ENCODE peak calls at places on chromosomes 11 and 22, in ten cellular contexts. S is AG10803, X is mucosa of descending colon, Q is HFF-Myc, R is IMR-90, W is AG09309, I is A549, F is AG04449, G is choroid plexus epithelial cell, E is MM.1S. T is an unnamed sample.

GRCh38 chr11:130449246-130449990 is 973 bp downstream of the ADAMTS15 start:
- DNase-seq in S (no peak), G (no peak), R (no peak), Q (no peak), X (peak), W (no peak), F (no peak), I (no peak), E (no peak), T (no peak)

GRCh38 chr22:45869448-45869847 is 107.5 kb downstream of the WNT7B start:
- DNase-seq in R (no peak), E (no peak), G (no peak), I (no peak), F (no peak), S (no peak), X (no peak), W (no peak), Q (no peak), T (no peak)

GRCh38 chr11:21988477-21988876 is 204.4 kb upstream of the ANO5 start:
- DNase-seq in S (no peak), W (no peak), Q (no peak), I (peak), X (no peak), F (no peak), R (no peak), E (peak), G (peak), T (no peak)

GRCh38 chr11:25351091-25351803 is 854.4 kb downstream of the LUZP2 start:
- DNase-seq in E (no peak), W (no peak), F (no peak), S (no peak), X (no peak), R (no peak), I (no peak), G (no peak), Q (no peak), T (no peak)

GRCh38 chr11:14075118-14075601 is 112.6 kb downstream of the SPON1 start:
- DNase-seq in R (no peak), X (no peak), S (peak), G (no peak), W (peak), I (no peak), Q (no peak), E (no peak), F (no peak), T (no peak)

GRCh38 chr22:49021097-49021925 is 806.4 kb downstream of the BRD1 start:
- DNase-seq in F (no peak), S (no peak), R (no peak), E (no peak), I (no peak), Q (no peak), W (no peak), X (no peak), G (no peak), T (no peak)

GRCh38 chr11:119607726-119608125 is 121.3 kb downstream of the NECTIN1 start:
- DNase-seq in I (no peak), S (no peak), X (no peak), R (no peak), E (no peak), F (no peak), Q (no peak), G (no peak), W (no peak), T (no peak)

GRCh38 chr11:11243790-11244469 is 109.1 kb downstream of the CSNK2A3 start:
- DNase-seq in E (no peak), Q (no peak), G (peak), R (no peak), W (no peak), X (no peak), S (peak), F (no peak), I (no peak), T (peak)

GRCh38 chr22:26725012-26725676 is 67.8 kb downstream of the MIAT start:
- DNase-seq in R (no peak), W (no peak), Q (no peak), E (no peak), F (no peak), I (no peak), G (no peak), S (peak), X (no peak), T (no peak)

GRCh38 chr11:108616549-108616948 is 23.0 kb upstream of the EXPH5 start:
- DNase-seq in F (no peak), I (peak), R (peak), Q (peak), W (peak), G (peak), E (no peak), S (peak), X (no peak), T (no peak)

GRCh38 chr11:63490551-63491239 is at the start of gene PLAAT5:
- DNase-seq in G (peak), E (no peak), W (no peak), S (no peak), R (no peak), I (no peak), X (no peak), Q (no peak), F (no peak), T (peak)

GRCh38 chr22:42500164-42500835 is 19.3 kb downstream of the RRP7A start:
- DNase-seq in S (peak), X (peak), R (peak), E (no peak), W (no peak), Q (no peak), I (peak), G (peak), F (no peak), T (peak)

GRCh38 chr11:103274025-103274424 is 164.8 kb downstream of the DYNC2H1 start:
- DNase-seq in E (no peak), W (no peak), I (no peak), S (no peak), F (no peak), Q (no peak), R (no peak), X (no peak), G (no peak), T (no peak)

GRCh38 chr22:37150701-37151100 is 985 bp upstream of the IL2RB start:
- DNase-seq in E (no peak), F (no peak), G (no peak), X (no peak), S (no peak), R (no peak), W (no peak), I (no peak), Q (no peak), T (no peak)

GRCh38 chr11:109619498-109619897 is 197.5 kb downstream of the C11orf87 start:
- DNase-seq in Q (no peak), S (no peak), I (no peak), W (no peak), F (no peak), X (no peak), G (no peak), E (no peak), R (no peak), T (no peak)

GRCh38 chr11:127412234-127412633 is 411.7 kb upstream of the KIRREL3 start:
- DNase-seq in X (no peak), I (no peak), G (no peak), W (no peak), Q (no peak), R (no peak), F (no peak), E (no peak), S (no peak), T (no peak)

GRCh38 chr11:2699185-2699530 is 636 bp downstream of the KCNQ1OT1 start:
- DNase-seq in S (no peak), G (peak), R (peak), I (peak), E (no peak), F (no peak), X (peak), W (no peak), Q (no peak), T (peak)

GRCh38 chr11:73671701-73672100 is 25.3 kb downstream of the PLEKHB1 start:
- DNase-seq in X (no peak), W (no peak), G (no peak), S (no peak), R (no peak), Q (no peak), I (no peak), F (no peak), E (no peak), T (no peak)
- TF ChIP-seq CTCF in X (no peak), W (no peak), G (no peak), S (no peak), R (no peak), Q (no peak), I (no peak), F (no peak), E (no peak), T (no peak)

GRCh38 chr11:75352417-75353206 is 1.2 kb upstream of the ARRB1 start:
- DNase-seq in E (no peak), X (peak), I (no peak), S (no peak), G (no peak), R (no peak), W (no peak), Q (no peak), F (no peak), T (peak)
- H3K4me3 ChIP-seq in E (peak), X (peak), I (peak), S (peak), G (peak), R (peak), W (peak), Q (peak), F (peak), T (peak)

DNA sequence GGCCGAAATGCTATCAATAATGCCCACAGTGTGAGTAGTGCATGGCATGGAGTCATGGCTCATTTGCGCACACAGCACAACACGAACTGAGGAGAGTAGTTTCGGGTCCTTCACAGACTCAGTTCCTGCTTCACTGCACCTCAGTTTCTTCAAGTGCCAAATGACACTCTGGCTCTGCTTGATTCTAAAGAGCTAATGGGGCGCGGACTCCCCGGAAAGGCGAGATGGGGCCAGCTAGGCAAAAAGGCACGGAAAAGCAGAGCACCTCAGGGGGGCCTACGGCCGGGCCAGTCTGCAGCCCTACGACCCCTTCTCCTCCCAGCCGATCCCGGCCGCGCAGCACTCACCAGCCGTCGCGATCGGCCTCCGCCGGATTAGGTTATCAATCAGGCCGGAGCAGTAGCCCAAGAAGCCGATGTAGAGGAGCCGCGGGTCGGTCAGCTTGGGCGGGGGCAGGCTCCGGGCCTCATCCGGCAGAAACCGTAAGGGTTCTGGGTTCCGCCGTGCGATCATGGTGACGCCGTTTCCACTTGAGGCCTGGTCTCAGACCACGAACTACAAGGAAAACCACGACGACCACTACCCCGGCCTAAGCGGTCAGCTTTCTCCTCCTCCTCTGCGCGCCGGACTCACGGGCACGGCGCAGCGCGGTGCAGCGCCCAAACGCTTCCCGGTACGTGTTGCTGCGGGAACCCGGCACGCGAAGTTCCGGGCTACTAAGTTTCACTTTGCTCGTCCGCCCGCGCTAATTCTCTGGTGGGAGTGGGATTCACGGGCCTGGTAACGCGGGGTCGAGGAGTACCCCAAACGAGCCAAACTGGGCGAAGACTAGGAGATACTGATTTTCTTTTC is at the start of gene NDUFC2:
- DNase-seq in F (no peak), Q (peak), S (peak), W (peak), G (peak), E (peak), R (peak), X (peak), I (peak), T (peak)
- TF ChIP-seq CTCF in F (no peak), Q (no peak), S (no peak), W (peak), G (no peak), E (no peak), R (no peak), X (no peak), I (no peak), T (no peak)

GRCh38 chr22:20130319-20130718 is 1.3 kb upstream of the ZDHHC8 start:
- DNase-seq in Q (no peak), S (no peak), R (no peak), E (peak), X (no peak), I (no peak), W (no peak), F (no peak), G (no peak), T (no peak)
- H3K4me3 ChIP-seq in Q (no peak), S (no peak), R (no peak), E (no peak), X (no peak), I (no peak), W (no peak), F (no peak), G (no peak), T (no peak)

GRCh38 chr11:92397356-92397755 is 172.7 kb downstream of the FAT3 start:
- DNase-seq in W (no peak), R (no peak), I (no peak), F (no peak), E (no peak), Q (no peak), S (no peak), G (no peak), X (no peak), T (no peak)
- TF ChIP-seq CTCF in W (no peak), R (no peak), I (no peak), F (peak), E (no peak), Q (no peak), S (no peak), G (peak), X (no peak), T (no peak)

GRCh38 chr11:61815790-61816735 is 740 bp downstream of the FADS1 start:
- DNase-seq in E (peak), F (no peak), Q (no peak), S (peak), G (peak), I (peak), R (peak), W (no peak), X (peak), T (peak)

GRCh38 chr11:61814958-61815789 is 1.6 kb downstream of the FADS1 start:
- DNase-seq in W (peak), S (peak), E (peak), G (peak), X (peak), Q (peak), F (peak), R (peak), I (peak), T (peak)

GRCh38 chr11:61816736-61817455 is at the start of gene FADS1:
- DNase-seq in X (peak), W (peak), S (peak), Q (no peak), G (peak), F (peak), R (peak), E (peak), I (peak), T (peak)

GRCh38 chr11:61820174-61820573 is 3.4 kb upstream of the FADS1 start:
- DNase-seq in W (no peak), I (peak), X (no peak), G (peak), E (no peak), F (no peak), R (peak), Q (no peak), S (peak), T (no peak)

DNA sequence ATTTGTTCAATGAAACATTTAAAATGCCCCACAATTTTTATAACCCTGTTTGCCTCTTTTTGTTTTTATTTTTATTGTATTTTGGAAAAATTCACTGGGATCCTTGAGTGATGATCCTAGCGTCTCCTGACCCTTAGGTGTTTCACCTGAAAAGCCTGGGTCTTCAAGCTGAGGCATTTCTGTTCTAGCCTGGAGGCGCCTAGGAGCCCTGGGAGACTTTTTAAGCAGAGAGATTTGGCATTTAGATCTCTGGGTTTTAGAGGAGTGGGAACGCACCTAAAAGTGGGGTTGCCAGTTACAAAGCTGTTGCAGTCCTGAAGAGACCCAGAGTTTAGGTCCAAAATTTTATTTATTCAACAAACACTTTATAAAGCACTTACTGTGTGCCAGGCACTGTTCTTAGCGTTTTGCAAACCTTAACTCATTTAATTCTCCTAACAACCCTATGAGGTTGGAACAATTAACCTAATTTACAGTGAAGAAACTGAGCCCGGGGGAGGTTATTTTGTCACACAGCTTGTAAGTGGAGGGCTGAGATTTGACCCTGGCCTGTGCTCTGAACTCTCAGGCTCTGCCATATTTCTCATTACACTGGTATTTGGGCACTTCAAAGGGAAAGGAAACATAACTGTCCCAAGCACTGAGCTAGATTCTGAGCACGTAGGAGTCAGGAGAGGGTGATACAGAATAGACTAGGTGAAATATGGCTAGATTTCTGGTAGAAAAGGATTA is 834 bp upstream of the FADS1 start:
- DNase-seq in R (no peak), Q (no peak), I (no peak), G (no peak), S (no peak), E (no peak), F (no peak), X (no peak), W (no peak), T (no peak)
- H3K4me3 ChIP-seq in R (peak), Q (peak), I (peak), G (peak), S (peak), E (peak), F (peak), X (no peak), W (peak), T (peak)

GRCh38 chr11:35507688-35508087 is 17.7 kb downstream of the PAMR1 start:
- DNase-seq in G (peak), E (no peak), W (no peak), Q (no peak), R (no peak), X (no peak), F (no peak), I (peak), S (no peak), T (no peak)
- TF ChIP-seq CTCF in G (no peak), E (no peak), W (peak), Q (no peak), R (peak), X (no peak), F (no peak), I (no peak), S (no peak), T (no peak)

GRCh38 chr22:21701384-21701971 is 34.1 kb downstream of the YPEL1 start:
- DNase-seq in S (no peak), I (no peak), Q (no peak), W (no peak), X (no peak), F (no peak), G (no peak), R (no peak), E (no peak), T (no peak)
- H3K4me3 ChIP-seq in S (no peak), I (no peak), Q (no peak), W (no peak), X (no peak), F (no peak), G (no peak), R (no peak), E (no peak), T (no peak)

GRCh38 chr11:975824-976223 is 50.2 kb downstream of the AP2A2 start:
- DNase-seq in E (no peak), I (peak), W (no peak), R (peak), X (no peak), F (no peak), Q (no peak), S (peak), G (peak), T (no peak)
- TF ChIP-seq CTCF in E (no peak), I (peak), W (peak), R (peak), X (no peak), F (peak), Q (no peak), S (peak), G (peak), T (no peak)